ENCODE peak calls at places on chromosomes 3 and 15, in ten cellular contexts. A is activated T-helper 9 cell treated with anti-CD3 and anti-CD28 coated beads, Interleukin-2, amount 50 U/mL, for 16 hours; L is retina; D is NCI-H2107; Q is nucleus accumbens; S is fibroblast of villous mesenchyme; T is M059J; J is CD4-positive, CD25-positive, alpha-beta regulatory T cell; B is LoVo; N is prostate gland. G is an unnamed sample.

GRCh38 chr15:90407871-90408317 is 19.9 kb downstream of the IQGAP1 start:
- DNase-seq in A (no peak), L (no peak), D (no peak), Q (no peak), S (peak; percentile 97), T (no peak), J (no peak), B (no peak), N (no peak), G (no peak)

GRCh38 chr3:9397911-9398714 is 698 bp downstream of the SETD5 start:
- DNase-seq in A (peak; percentile 13), L (peak; percentile 67), D (no peak), Q (no peak), S (peak; percentile 47), T (peak; percentile 43), J (peak; percentile 27), B (peak; percentile 34), N (peak; percentile 51), G (no peak)

GRCh38 chr3:152193673-152194267 is 75.0 kb upstream of the MBNL1 start:
- DNase-seq in A (peak; percentile 20), L (no peak), D (no peak), Q (no peak), S (peak; percentile 57), T (no peak), J (no peak), B (no peak), N (no peak), G (no peak)

GRCh38 chr15:85762756-85763127 is 32.0 kb downstream of the KLHL25 start:
- DNase-seq in A (no peak), L (no peak), D (no peak), Q (no peak), S (no peak), T (no peak), J (no peak), B (no peak), N (no peak), G (no peak)

GRCh38 chr3:37392957-37393356 is 218.6 kb upstream of the LRRFIP2 start:
- DNase-seq in A (no peak), L (no peak), D (no peak), Q (no peak), S (no peak), T (no peak), J (no peak), B (no peak), N (no peak), G (no peak)

GRCh38 chr3:12993623-12994356 is 79.4 kb downstream of the IQSEC1 start:
- DNase-seq in A (peak; percentile 15), L (peak; percentile 79), D (no peak), Q (no peak), S (no peak), T (peak; percentile 26), J (no peak), B (no peak), N (no peak), G (peak; percentile 72)

GRCh38 chr15:57667171-57667924 is 39.2 kb upstream of the POLR2M start:
- DNase-seq in A (no peak), L (peak; percentile 50), D (no peak), Q (no peak), S (peak; percentile 70), T (peak; percentile 68), J (no peak), B (peak; percentile 39), N (peak; percentile 40), G (peak; percentile 24)

GRCh38 chr15:92617197-92618037 is 38.2 kb downstream of the FAM174B start:
- DNase-seq in A (no peak), L (no peak), D (no peak), Q (no peak), S (peak; percentile 96), T (peak; percentile 75), J (no peak), B (peak; percentile 46), N (peak; percentile 73), G (no peak)

GRCh38 chr15:90126457-90127435 is 24.5 kb upstream of the IDH2 start:
- DNase-seq in A (no peak), L (no peak), D (no peak), Q (no peak), S (no peak), T (no peak), J (no peak), B (no peak), N (no peak), G (no peak)

GRCh38 chr3:45606991-45607712 is 12.6 kb downstream of the LIMD1 start:
- DNase-seq in A (no peak), L (no peak), D (no peak), Q (no peak), S (peak; percentile 33), T (peak; percentile 48), J (no peak), B (no peak), N (no peak), G (no peak)

GRCh38 chr3:177777699-177778098 is 580.4 kb upstream of the TBL1XR1 start:
- DNase-seq in A (peak; percentile 4), L (peak; percentile 49), D (peak; percentile 65), Q (peak; percentile 20), S (peak; percentile 49), T (peak; percentile 85), J (no peak), B (peak; percentile 54), N (no peak), G (no peak)

GRCh38 chr15:36136054-36136453 is 443.4 kb upstream of the CDIN1 start:
- DNase-seq in A (no peak), L (no peak), D (no peak), Q (no peak), S (no peak), T (no peak), J (no peak), B (no peak), N (no peak), G (no peak)

GRCh38 chr3:61218508-61218907 is 32.7 kb downstream of the FHIT start:
- DNase-seq in A (no peak), L (no peak), D (no peak), Q (no peak), S (no peak), T (no peak), J (no peak), B (no peak), N (no peak), G (no peak)

GRCh38 chr3:85535517-85535916 is 576.7 kb downstream of the CADM2 start:
- DNase-seq in A (no peak), L (no peak), D (no peak), Q (no peak), S (no peak), T (no peak), J (no peak), B (no peak), N (no peak), G (no peak)

GRCh38 chr15:90188914-90189748 is 12.0 kb upstream of the SEMA4B start:
- DNase-seq in A (no peak), L (no peak), D (no peak), Q (no peak), S (peak; percentile 76), T (no peak), J (no peak), B (no peak), N (no peak), G (no peak)

GRCh38 chr3:50248387-50248786 is 12.4 kb downstream of the GNAI2 start:
- DNase-seq in A (no peak), L (no peak), D (no peak), Q (no peak), S (no peak), T (no peak), J (no peak), B (no peak), N (no peak), G (no peak)

GRCh38 chr3:127566801-127567200 is 23.7 kb downstream of the TPRA1 start:
- DNase-seq in A (no peak), L (peak; percentile 62), D (peak; percentile 78), Q (no peak), S (no peak), T (peak; percentile 32), J (no peak), B (no peak), N (no peak), G (no peak)

GRCh38 chr3:178562869-178563232 is 26.6 kb downstream of the KCNMB2 start:
- DNase-seq in A (no peak), L (no peak), D (no peak), Q (no peak), S (peak; percentile 52), T (peak; percentile 67), J (no peak), B (no peak), N (no peak), G (no peak)

GRCh38 chr15:47511241-47511640 is 206.1 kb upstream of the SEMA6D start:
- DNase-seq in A (no peak), L (no peak), D (no peak), Q (no peak), S (no peak), T (no peak), J (no peak), B (no peak), N (no peak), G (no peak)